ENCODE peak calls at places on chromosomes 5 and 9, in ten cellular contexts. Z is Peyer's patch, M is H1, N is transverse colon, F is tibial nerve, Y is right lobe of liver, Q is prostate gland, P is breast epithelium, T is gastrocnemius medialis, B is uterus. R is an unnamed sample.

GRCh38 chr5:35876922-35877321 is 20.2 kb downstream of the IL7R start:
- DNase-seq in Q (no peak), N (no peak), Y (no peak), P (no peak), Z (no peak), M (no peak), B (no peak), T (no peak), F (no peak), R (no peak)

GRCh38 chr5:369151-369939 is 47.8 kb downstream of the AHRR start:
- DNase-seq in F (peak; percentile 4), P (no peak), Y (peak; percentile 36), Q (peak; percentile 1), N (peak; percentile 8), M (no peak), Z (peak; percentile 14), T (no peak), B (no peak), R (peak; percentile 13)

GRCh38 chr5:6732634-6733410 is 19.6 kb downstream of the TENT4A start:
- DNase-seq in F (no peak), Q (no peak), P (no peak), N (no peak), Z (no peak), T (no peak), Y (no peak), M (no peak), B (no peak), R (no peak)

GRCh38 chr9:113331780-113332179 is 8.3 kb downstream of the WDR31 start:
- DNase-seq in Z (no peak), M (no peak), F (no peak), P (no peak), T (no peak), N (no peak), Y (no peak), B (no peak), Q (no peak), R (no peak)

GRCh38 chr5:428754-429452 is 14.1 kb upstream of the EXOC3 start:
- DNase-seq in N (no peak), M (no peak), Y (no peak), Q (no peak), Z (no peak), P (no peak), T (no peak), F (no peak), B (no peak), R (peak; percentile 80)

GRCh38 chr9:95292226-95292625 is 25.3 kb downstream of the FANCC start:
- DNase-seq in Y (no peak), F (no peak), M (no peak), Q (no peak), P (no peak), B (no peak), Z (no peak), T (no peak), N (no peak), R (no peak)

GRCh38 chr9:19154135-19154612 is 26.9 kb upstream of the PLIN2 start:
- DNase-seq in M (no peak), T (no peak), P (no peak), Y (no peak), Q (no peak), F (peak; percentile 34), B (peak; percentile 88), Z (no peak), N (no peak), R (peak; percentile 76)

GRCh38 chr9:131619680-131620079 is 74.4 kb downstream of the PRRT1B start:
- DNase-seq in N (no peak), Z (no peak), Y (no peak), P (no peak), B (no peak), M (no peak), F (no peak), Q (no peak), T (no peak), R (no peak)

GRCh38 chr5:96661101-96661840 is 905 bp upstream of the CAST start:
- DNase-seq in B (peak; percentile 29), N (peak; percentile 39), F (peak; percentile 19), P (no peak), Z (peak; percentile 46), Q (peak; percentile 34), Y (no peak), M (no peak), T (no peak), R (peak; percentile 31)

GRCh38 chr5:171424726-171425125 is 5.3 kb downstream of the FGF18 start:
- DNase-seq in P (no peak), Y (no peak), Q (no peak), B (no peak), M (no peak), Z (no peak), N (no peak), F (no peak), T (no peak), R (no peak)

GRCh38 chr5:24188196-24188595 is 456.6 kb downstream of the CDH10 start:
- DNase-seq in F (no peak), M (no peak), P (no peak), Q (no peak), T (no peak), N (no peak), Z (no peak), B (no peak), Y (no peak), R (no peak)

GRCh38 chr5:61069150-61069549 is 93.1 kb downstream of the SMIM15 start:
- DNase-seq in B (no peak), N (no peak), Z (no peak), P (no peak), F (no peak), M (no peak), T (no peak), Q (no peak), Y (no peak), R (no peak)

GRCh38 chr5:38807570-38808461 is 38.0 kb upstream of the OSMR start:
- DNase-seq in T (no peak), M (no peak), F (no peak), P (no peak), N (no peak), Q (no peak), Y (no peak), B (no peak), Z (no peak), R (no peak)

GRCh38 chr5:75656311-75657003 is 45.2 kb downstream of the ANKDD1B start:
- DNase-seq in Y (no peak), T (no peak), N (no peak), M (no peak), B (no peak), Z (no peak), Q (peak; percentile 35), F (peak; percentile 28), P (no peak), R (no peak)
- H3K4me3 ChIP-seq in Y (no peak overlapping the region), T (peak overlapping the region; percentile 31), N (peak overlapping the region; percentile 19), M (no peak overlapping the region), B (peak overlapping the region; percentile 27), Z (peak overlapping the region; percentile 42), Q (peak overlapping the region; percentile 40), F (peak overlapping the region; percentile 33), P (peak overlapping the region; percentile 70), R (no peak overlapping the region)

GRCh38 chr5:141814064-141814982 is 63.9 kb downstream of the PCDH1 start:
- DNase-seq in P (no peak), T (no peak), F (no peak), N (peak; percentile 64), Y (peak; percentile 70), M (no peak), Q (no peak), B (peak; percentile 34), Z (peak; percentile 26), R (no peak)
- TF ChIP-seq CTCF in P (no peak), T (no peak), F (peak; percentile 27), N (peak; percentile 48), Y (peak; percentile 41), M (no peak), Q (no peak), B (peak; percentile 40), Z (peak; percentile 20), R (no peak)

GRCh38 chr5:139660916-139661814 is 13.0 kb downstream of the CXXC5 start:
- DNase-seq in F (peak; percentile 75), T (peak; percentile 89), Y (no peak), P (peak; percentile 85), Z (peak; percentile 66), M (no peak), B (peak; percentile 90), N (peak; percentile 76), Q (peak; percentile 62), R (peak; percentile 87)
- TF ChIP-seq POLR2A in F (peak; percentile 10), T (no peak), Y (no peak), P (no peak), Z (no peak), M (no peak), B (peak; percentile 34), N (no peak), Q (no peak), R (no peak)

DNA sequence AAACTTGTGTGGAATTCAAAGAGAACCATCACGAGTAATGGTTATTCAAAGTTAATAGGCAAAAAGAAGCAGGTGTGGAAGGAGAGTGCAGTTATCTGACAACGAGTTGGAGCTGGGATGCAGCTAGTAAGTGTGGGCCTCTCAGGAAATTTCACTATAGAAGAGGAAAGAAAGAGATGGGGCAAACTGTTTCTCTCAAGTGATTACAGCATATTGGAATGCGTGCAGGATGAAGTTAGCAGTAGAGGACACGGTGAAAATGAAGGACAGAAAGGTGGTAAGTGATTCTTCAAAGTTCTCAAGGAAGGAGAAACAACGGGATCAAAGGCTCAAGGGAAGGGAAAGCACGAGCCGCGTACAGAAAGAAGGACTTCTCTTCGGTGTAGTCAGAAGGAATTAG is 84.0 kb downstream of the ADAMTS12 start:
- DNase-seq in M (no peak), Z (no peak), B (no peak), Q (no peak), P (no peak), Y (no peak), T (no peak), N (no peak), F (no peak), R (no peak)
- H3K4me3 ChIP-seq in M (no peak overlapping the region), Z (no peak overlapping the region), B (no peak overlapping the region), Q (no peak overlapping the region), P (no peak overlapping the region), Y (no peak overlapping the region), T (no peak overlapping the region), N (no peak overlapping the region), F (no peak overlapping the region), R (no peak overlapping the region)

DNA sequence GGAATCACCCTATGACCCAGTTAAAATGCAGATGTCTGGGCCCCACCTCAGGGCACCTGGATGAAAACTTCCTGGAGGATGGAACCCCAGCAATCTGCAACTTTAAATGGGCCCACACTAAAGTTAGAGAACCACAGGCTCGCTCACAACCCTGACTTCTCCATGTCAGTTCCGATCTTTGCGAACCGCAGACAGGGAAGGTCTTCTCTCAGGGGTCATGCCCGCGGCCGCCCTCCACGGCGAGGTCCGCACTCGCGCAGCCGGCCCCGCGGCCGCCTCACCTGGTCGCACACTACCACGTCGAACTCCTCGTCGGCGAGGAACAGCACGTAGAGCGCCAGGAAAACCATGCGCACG is 498 bp downstream of the ALG2 start:
- DNase-seq in Q (peak; percentile 5), Y (no peak), B (no peak), N (no peak), Z (peak; percentile 20), F (no peak), T (no peak), P (no peak), M (no peak), R (no peak)
- TF ChIP-seq CTCF in Q (no peak), Y (no peak), B (no peak), N (no peak), Z (no peak), F (no peak), T (no peak), P (no peak), M (no peak), R (no peak)

R was measured in lower leg skin.